ENCODE peak calls at places on chromosomes 3 and 15, in ten cellular contexts. Y is HS-27A; R is breast epithelium; B is PC-3; L is AG09319; F is stimulated activated CD4-positive, alpha-beta T cell treated with anti-CD3 and anti-CD28 coated beads, Interleukin-15, amount 100 ng/mL, for 1 hour; Q is substantia nigra; M is ELR; J is neural crest cell; S is anterior cingulate cortex. N is an unnamed sample.

GRCh38 chr15:88187195-88187594 is 69.3 kb downstream of the NTRK3 start:
- DNase-seq in Y (peak), R (no peak), B (peak), L (no peak), F (no peak), Q (no peak), M (peak), J (no peak), S (no peak), N (no peak)

GRCh38 chr15:60788514-60789091 is 309.7 kb upstream of the ICE2 start:
- DNase-seq in Y (no peak), R (no peak), B (no peak), L (no peak), F (no peak), Q (no peak), M (no peak), J (no peak), S (no peak), N (no peak)

GRCh38 chr3:164450276-164450905 is 627.9 kb downstream of the SI start:
- DNase-seq in Y (peak), R (no peak), B (no peak), L (no peak), F (no peak), Q (no peak), M (peak), J (no peak), S (no peak), N (peak)

GRCh38 chr3:58497074-58497473 is 5.2 kb downstream of the KCTD6 start:
- DNase-seq in Y (no peak), R (no peak), B (no peak), L (no peak), F (no peak), Q (no peak), M (no peak), J (no peak), S (peak), N (no peak)

GRCh38 chr15:101148881-101149664 is 102.8 kb downstream of the CHSY1 start:
- DNase-seq in Y (no peak), R (no peak), B (no peak), L (no peak), F (no peak), Q (no peak), M (no peak), J (no peak), S (no peak), N (no peak)

GRCh38 chr15:70775160-70775559 is 11.8 kb upstream of the UACA start:
- DNase-seq in Y (peak), R (no peak), B (peak), L (no peak), F (no peak), Q (no peak), M (peak), J (no peak), S (no peak), N (peak)

GRCh38 chr3:117622130-117622841 is 912.7 kb downstream of the TUSC7 start:
- DNase-seq in Y (peak), R (no peak), B (peak), L (peak), F (no peak), Q (no peak), M (peak), J (no peak), S (no peak), N (peak)

GRCh38 chr3:87033205-87033604 is 42.3 kb upstream of the VGLL3 start:
- DNase-seq in Y (peak), R (no peak), B (no peak), L (no peak), F (no peak), Q (no peak), M (no peak), J (no peak), S (no peak), N (no peak)

GRCh38 chr3:52086939-52087675 is 30.7 kb upstream of the DUSP7 start:
- DNase-seq in Y (no peak), R (no peak), B (no peak), L (no peak), F (no peak), Q (no peak), M (peak), J (no peak), S (no peak), N (no peak)

N was measured in SJSA1.